ENCODE peak calls at places on chromosomes 2 and 18, in eight cellular contexts. O is frontal cortex; R is choroid plexus epithelial cell; H is mesothelial cell of epicardium; B is activated CD4-positive, alpha-beta T cell treated with anti-CD3 and anti-CD28 coated beads for 24 hours; D is iris pigment epithelial cell; N is foreskin fibroblast; M is T-cell. V is an unnamed sample.

GRCh38 chr2:164061129-164061746 is 325.4 kb upstream of the FIGN start:
- DNase-seq in H (no peak), R (peak; percentile 62), O (no peak), D (peak; percentile 34), M (no peak), N (no peak), B (no peak), V (no peak)

GRCh38 chr2:172095146-172095904 is 7.4 kb downstream of the DLX2 start:
- DNase-seq in R (peak; percentile 82), N (peak; percentile 86), D (peak; percentile 83), O (peak; percentile 53), M (peak; percentile 82), B (peak; percentile 38), H (peak; percentile 61), V (peak; percentile 59)

GRCh38 chr2:152686308-152686707 is 31.0 kb downstream of the PRPF40A start:
- DNase-seq in N (no peak), D (peak; percentile 14), H (no peak), M (no peak), O (no peak), R (no peak), B (no peak), V (no peak)

GRCh38 chr2:124753842-124754241 is 728.8 kb downstream of the CNTNAP5 start:
- DNase-seq in B (no peak), N (no peak), H (no peak), O (no peak), D (no peak), R (no peak), M (no peak), V (no peak)

GRCh38 chr2:196389670-196390069 is 218.3 kb upstream of the STK17B start:
- DNase-seq in H (no peak), B (no peak), N (no peak), O (no peak), D (no peak), M (no peak), R (no peak), V (no peak)

GRCh38 chr2:145617420-145617819 is 1097.5 kb upstream of the ZEB2 start:
- DNase-seq in O (no peak), H (no peak), B (no peak), D (no peak), N (no peak), M (no peak), R (no peak), V (no peak)

GRCh38 chr2:183243760-183244159 is 119.5 kb downstream of the NUP35 start:
- DNase-seq in M (no peak), R (no peak), D (no peak), H (no peak), B (no peak), O (no peak), N (no peak), V (no peak)

GRCh38 chr2:129375587-129375986 is 603.9 kb upstream of the RAB6C start:
- DNase-seq in D (no peak), H (no peak), B (no peak), N (no peak), O (peak; percentile 24), M (no peak), R (no peak), V (no peak)

GRCh38 chr2:18623782-18624181 is 34.4 kb upstream of the NT5C1B start:
- DNase-seq in D (peak; percentile 89), O (no peak), B (no peak), H (no peak), M (no peak), N (peak; percentile 75), R (peak; percentile 73), V (no peak)

GRCh38 chr18:76564117-76564516 is 69.1 kb upstream of the ZNF516 start:
- DNase-seq in B (no peak), N (peak; percentile 69), R (peak; percentile 71), H (no peak), O (no peak), M (no peak), D (peak; percentile 82), V (no peak)

GRCh38 chr2:33531345-33532059 is 55.1 kb downstream of the RASGRP3 start:
- DNase-seq in O (no peak), H (no peak), D (no peak), R (peak; percentile 10), M (no peak), B (no peak), N (peak; percentile 47), V (no peak)

GRCh38 chr2:74566423-74567085 is 12.0 kb downstream of the DOK1 start:
- DNase-seq in B (no peak), H (no peak), N (peak; percentile 84), D (peak; percentile 85), O (no peak), M (no peak), R (peak; percentile 85), V (no peak)

GRCh38 chr2:24285484-24286152 is 74.7 kb downstream of the ITSN2 start:
- DNase-seq in D (no peak), N (no peak), M (no peak), O (no peak), B (no peak), R (no peak), H (no peak), V (no peak)

GRCh38 chr2:176642074-176642473 is 372.8 kb downstream of the MTX2 start:
- DNase-seq in D (peak; percentile 70), N (peak; percentile 69), M (no peak), B (no peak), R (peak; percentile 18), O (no peak), H (no peak), V (no peak)

GRCh38 chr18:61471832-61472406 is 138.7 kb downstream of the CDH20 start:
- DNase-seq in O (no peak), B (no peak), M (no peak), D (no peak), R (no peak), N (no peak), H (no peak), V (no peak)

GRCh38 chr2:171318463-171318934 is 115.3 kb downstream of the METTL8 start:
- DNase-seq in R (no peak), H (no peak), M (no peak), O (no peak), D (peak; percentile 40), B (peak; percentile 12), N (no peak), V (peak; percentile 31)

GRCh38 chr2:129903586-129904425 is 75.7 kb upstream of the RAB6C start:
- DNase-seq in D (no peak), O (no peak), N (no peak), B (no peak), R (no peak), M (no peak), H (no peak), V (no peak)

GRCh38 chr2:230976671-230977171 is 19.2 kb upstream of the SPATA3 start:
- DNase-seq in N (no peak), O (no peak), B (no peak), D (no peak), M (no peak), R (no peak), H (no peak), V (no peak)

GRCh38 chr2:205546417-205546816 is 135.9 kb upstream of the NRP2 start:
- DNase-seq in O (no peak), R (no peak), D (no peak), M (no peak), B (no peak), H (no peak), N (no peak), V (no peak)

GRCh38 chr2:54545700-54546450 is 89.7 kb downstream of the SPTBN1 start:
- DNase-seq in M (no peak), H (no peak), B (no peak), O (no peak), N (no peak), R (peak; percentile 55), D (no peak), V (no peak)

GRCh38 chr2:42569116-42569711 is 782 bp downstream of the MTA3 start:
- DNase-seq in O (peak; percentile 58), D (peak; percentile 34), R (peak; percentile 47), N (peak; percentile 11), M (no peak), B (no peak), H (no peak), V (peak; percentile 24)

GRCh38 chr2:8536686-8537571 is 144.9 kb upstream of the ID2 start:
- DNase-seq in N (no peak), O (no peak), B (no peak), M (no peak), R (no peak), H (no peak), D (no peak), V (no peak)

GRCh38 chr2:241532733-241533601 is 24.6 kb upstream of the STK25 start:
- DNase-seq in R (no peak), H (no peak), M (no peak), O (no peak), N (no peak), D (no peak), B (no peak), V (no peak)

GRCh38 chr18:42614619-42615293 is 500.7 kb downstream of the RIT2 start:
- DNase-seq in O (peak; percentile 11), N (no peak), B (no peak), R (no peak), D (peak; percentile 1), H (no peak), M (no peak), V (no peak)

GRCh38 chr2:9337901-9338300 is 85.4 kb downstream of the ITGB1BP1 start:
- DNase-seq in M (no peak), O (no peak), R (no peak), N (no peak), H (no peak), B (no peak), D (no peak), V (no peak)

GRCh38 chr2:229489016-229489415 is 217.9 kb upstream of the PID1 start:
- DNase-seq in M (no peak), B (no peak), R (no peak), N (peak; percentile 21), H (no peak), O (no peak), D (peak; percentile 18), V (no peak)